ENCODE peak calls at places on chromosomes 2 and 18, in seven cellular contexts. L is pancreas, N is tibial nerve, B is neural progenitor cell, W is lung, X is fibroblast of lung, Y is mesendoderm. O is an unnamed sample. For H3K36me3, the result is how much of the 10 kb centered on the place peaks cover.

GRCh38 chr18:56000041-56000440 is 412.0 kb upstream of the TCF4 start:
- DNase-seq in L (no peak), N (no peak), B (no peak), W (no peak), X (no peak), Y (no peak), O (no peak)

GRCh38 chr2:73983322-73984202 is 1.1 kb upstream of the TET3 start:
- DNase-seq in L (peak), N (no peak), B (peak), W (peak), X (no peak), Y (peak), O (peak)

GRCh38 chr2:43399515-43400245 is 173.3 kb upstream of the ZFP36L2 start:
- DNase-seq in L (no peak), N (no peak), B (no peak), W (no peak), X (peak), Y (no peak), O (no peak)

GRCh38 chr2:96408631-96409542 is 73.3 kb downstream of the NCAPH start:
- DNase-seq in L (no peak), N (no peak), B (peak), W (no peak), X (peak), Y (no peak), O (no peak)

GRCh38 chr2:59277656-59278055 is 1036.5 kb upstream of the FANCL start:
- DNase-seq in L (no peak), N (no peak), B (no peak), W (no peak), X (peak), Y (no peak), O (no peak)

GRCh38 chr2:218093879-218094278 is 24.8 kb downstream of the RUFY4 start:
- DNase-seq in L (no peak), N (no peak), B (no peak), W (no peak), X (no peak), Y (no peak), O (no peak)

GRCh38 chr2:25331686-25332365 is 9.9 kb downstream of the DNMT3A start:
- DNase-seq in L (no peak), N (no peak), B (no peak), W (no peak), X (no peak), Y (no peak), O (no peak)

GRCh38 chr2:46831037-46831868 is 84.4 kb downstream of the MCFD2 start:
- DNase-seq in L (no peak), N (no peak), B (no peak), W (no peak), X (peak), Y (no peak), O (no peak)

GRCh38 chr2:206443735-206444527 is 599 bp downstream of the ADAM23 start:
- DNase-seq in L (peak), N (no peak), B (peak), W (no peak), X (peak), Y (peak), O (no peak)

GRCh38 chr18:68533641-68534040 is 181.3 kb downstream of the TMX3 start:
- DNase-seq in L (no peak), N (no peak), B (no peak), W (no peak), X (no peak), Y (no peak), O (no peak)

GRCh38 chr2:181738074-181738473 is 57.8 kb upstream of the NEUROD1 start:
- DNase-seq in L (no peak), N (no peak), B (peak), W (no peak), X (no peak), Y (peak), O (no peak)

GRCh38 chr2:228875152-228875875 is 395.8 kb downstream of the PID1 start:
- DNase-seq in L (no peak), N (no peak), B (no peak), W (no peak), X (no peak), Y (no peak), O (no peak)

GRCh38 chr2:111225871-111226270 is 105.2 kb downstream of the BCL2L11 start:
- DNase-seq in L (no peak), N (no peak), B (no peak), W (no peak), X (no peak), Y (no peak), O (no peak)

GRCh38 chr18:10374615-10375295 is 79.7 kb upstream of the APCDD1 start:
- DNase-seq in L (no peak), N (no peak), B (peak), W (no peak), X (no peak), Y (peak), O (no peak)

GRCh38 chr2:31962757-31963361 is 47.9 kb downstream of the MEMO1 start:
- DNase-seq in L (no peak), N (no peak), B (no peak), W (no peak), X (no peak), Y (no peak), O (no peak)

GRCh38 chr2:144942516-144943256 is 422.8 kb upstream of the ZEB2 start:
- DNase-seq in L (no peak), N (no peak), B (no peak), W (no peak), X (peak), Y (no peak), O (no peak)

GRCh38 chr2:213316001-213316735 is 31.9 kb downstream of the SPAG16 start:
- DNase-seq in L (no peak), N (no peak), B (no peak), W (no peak), X (no peak), Y (peak), O (no peak)

GRCh38 chr2:844725-845124 is 105.9 kb upstream of the SNTG2 start:
- DNase-seq in L (no peak), N (no peak), B (no peak), W (no peak), X (no peak), Y (no peak), O (no peak)

GRCh38 chr2:98465456-98466201 is 21.0 kb downstream of the INPP4A start:
- DNase-seq in L (peak), N (peak), B (no peak), W (peak), X (peak), Y (no peak), O (peak)

GRCh38 chr2:58429285-58429874 is 188.3 kb upstream of the FANCL start:
- DNase-seq in L (no peak), N (no peak), B (no peak), W (no peak), X (no peak), Y (no peak), O (no peak)

GRCh38 chr2:213021971-213022899 is 129.2 kb downstream of the IKZF2 start:
- DNase-seq in L (no peak), N (no peak), B (no peak), W (no peak), X (peak), Y (no peak), O (no peak)

DNA sequence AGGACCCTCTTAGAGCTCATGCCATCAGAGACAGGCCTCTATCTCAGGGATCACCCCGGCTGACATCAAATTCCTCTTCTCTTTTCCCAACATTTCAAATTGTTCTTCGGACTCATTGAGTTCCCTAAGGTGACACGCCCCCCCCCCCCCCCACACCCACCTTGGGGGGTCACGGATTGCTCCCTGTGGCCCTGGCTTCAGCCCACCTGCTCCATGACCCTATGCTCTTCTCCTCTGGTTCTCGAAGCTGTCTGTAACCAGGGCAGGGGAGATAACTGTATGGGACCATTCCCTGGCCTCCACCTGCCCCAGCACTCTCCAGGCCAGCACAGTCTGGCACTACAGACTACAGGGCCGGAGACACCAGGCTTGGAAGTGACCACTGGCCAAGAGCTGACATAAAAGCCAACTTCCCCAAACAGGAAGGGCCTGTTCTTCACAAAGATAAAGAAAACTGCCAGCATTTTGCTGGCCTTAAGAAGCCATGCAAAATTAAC is 7.1 kb downstream of the MTERF4 start:
- DNase-seq in L (no peak), N (no peak), B (no peak), W (no peak), X (no peak), Y (no peak), O (no peak)
- H3K36me3 ChIP-seq in L (half or more), N (under half), B (under half), W (under half), X (under half), Y (under half), O (under half)

DNA sequence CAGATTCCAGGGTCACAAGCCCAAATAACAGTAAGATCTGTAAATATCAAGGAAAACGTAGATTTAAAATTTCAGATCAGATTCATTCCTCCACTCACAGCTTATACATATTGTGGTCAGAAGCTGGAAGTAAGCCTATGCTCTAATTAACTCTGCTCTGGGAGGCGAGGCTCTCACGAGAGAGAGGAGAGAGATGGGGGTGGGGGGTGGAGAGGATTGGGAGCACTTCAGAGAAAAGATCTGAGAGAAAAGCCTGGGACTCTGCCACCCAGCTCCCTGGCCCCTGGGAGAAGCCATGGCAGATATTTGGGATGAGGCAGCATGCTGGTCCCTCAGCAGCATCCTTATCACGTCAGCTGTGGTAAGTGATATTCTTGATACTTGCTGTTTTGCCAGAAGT is 265.2 kb downstream of the HRH4 start:
- DNase-seq in L (no peak), N (no peak), B (peak), W (no peak), X (no peak), Y (no peak), O (no peak)
- H3K36me3 ChIP-seq in L (under half), N (under half), B (under half), W (under half), X (under half), Y (under half), O (under half)

DNA sequence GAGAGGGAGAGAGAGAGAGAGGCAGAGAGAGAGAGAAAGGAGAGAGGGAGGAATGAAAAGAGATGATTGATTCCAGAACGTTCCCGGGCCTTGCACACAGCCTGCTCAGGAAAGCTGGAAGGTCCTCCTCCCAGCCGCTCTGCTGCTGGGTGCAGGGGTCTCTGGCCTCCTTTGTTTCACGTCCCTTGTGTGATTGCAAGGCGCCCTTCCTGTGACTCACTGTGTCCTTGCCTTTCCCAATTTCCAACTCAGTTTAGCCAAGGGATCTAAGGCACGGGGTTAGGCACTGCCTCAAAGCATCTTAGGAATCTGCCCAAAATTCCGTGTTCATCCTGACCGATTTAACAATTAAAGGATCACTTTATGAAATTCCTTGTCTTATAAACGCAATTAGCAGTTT is 221.2 kb downstream of the KLHL29 start:
- DNase-seq in L (no peak), N (no peak), B (no peak), W (no peak), X (no peak), Y (no peak), O (no peak)
- H3K36me3 ChIP-seq in L (under half), N (under half), B (under half), W (under half), X (under half), Y (under half), O (under half)

GRCh38 chr2:3500326-3500899 is 18.9 kb downstream of the ADI1 start:
- DNase-seq in L (peak), N (no peak), B (no peak), W (no peak), X (no peak), Y (no peak), O (no peak)

GRCh38 chr2:3494984-3495666 is 24.2 kb downstream of the ADI1 start:
- DNase-seq in L (no peak), N (no peak), B (no peak), W (no peak), X (no peak), Y (no peak), O (peak)

GRCh38 chr2:3495956-3496355 is 23.4 kb downstream of the ADI1 start:
- DNase-seq in L (no peak), N (no peak), B (no peak), W (no peak), X (no peak), Y (no peak), O (no peak)

GRCh38 chr2:3503046-3503445 is 16.3 kb downstream of the ADI1 start:
- DNase-seq in L (no peak), N (no peak), B (no peak), W (no peak), X (no peak), Y (no peak), O (peak)

GRCh38 chr2:3498783-3499394 is 20.4 kb downstream of the ADI1 start:
- DNase-seq in L (peak), N (no peak), B (no peak), W (no peak), X (no peak), Y (no peak), O (no peak)
- H3K36me3 ChIP-seq in L (under half), N (under half), B (under half), W (under half), X (under half), Y (under half), O (half or more)